ENCODE peak calls at places on chromosomes 1 and 21, in five cellular contexts. V, C, B, E and Y are unnamed samples. For H3K27me3, the result is how much of the 10 kb centered on the place peaks cover.

GRCh38 chr1:106268070-106268469 is 788.4 kb upstream of the PRMT6 start:
- DNase-seq in V (no peak), C (no peak), B (no peak), E (no peak), Y (no peak)

GRCh38 chr1:201457508-201457960 is 11.5 kb downstream of the PHLDA3 start:
- DNase-seq in V (no peak), C (no peak), B (no peak), E (no peak), Y (no peak)

GRCh38 chr1:111234866-111235265 is 7.4 kb downstream of the CHI3L2 start:
- DNase-seq in V (no peak), C (no peak), B (no peak), E (no peak), Y (no peak)

GRCh38 chr1:9655127-9655723 is 3.7 kb downstream of the PIK3CD start:
- DNase-seq in V (no peak), C (no peak), B (no peak), E (peak), Y (peak)

GRCh38 chr1:16440150-16440479 is 409 bp upstream of the NECAP2 start:
- DNase-seq in V (no peak), C (peak), B (no peak), E (no peak), Y (no peak)

GRCh38 chr21:46151261-46151988 is 4.0 kb downstream of the FTCD start:
- DNase-seq in V (peak), C (no peak), B (peak), E (no peak), Y (peak)

GRCh38 chr1:234907585-234908457 is 220.8 kb downstream of the TOMM20 start:
- DNase-seq in V (no peak), C (no peak), B (no peak), E (no peak), Y (no peak)

GRCh38 chr1:54460861-54461382 is 54.7 kb upstream of the SSBP3 start:
- DNase-seq in V (no peak), C (no peak), B (peak), E (no peak), Y (no peak)

GRCh38 chr1:214550339-214551051 is 907 bp downstream of the PTPN14 start:
- DNase-seq in V (no peak), C (no peak), B (no peak), E (no peak), Y (no peak)

GRCh38 chr21:45574081-45574501 is 31.9 kb upstream of the SLC19A1 start:
- DNase-seq in V (no peak), C (no peak), B (peak), E (no peak), Y (no peak)

GRCh38 chr1:180953291-180953747 is 40.6 kb downstream of the KIAA1614 start:
- DNase-seq in V (peak), C (peak), B (peak), E (no peak), Y (no peak)

GRCh38 chr1:56584910-56585528 is 5.7 kb upstream of the PLPP3 start:
- DNase-seq in V (no peak), C (no peak), B (no peak), E (no peak), Y (no peak)

GRCh38 chr1:180343931-180344406 is 113.9 kb downstream of the LHX4 start:
- DNase-seq in V (peak), C (no peak), B (no peak), E (no peak), Y (no peak)

GRCh38 chr1:163583782-163584181 is 262.0 kb downstream of the NUF2 start:
- DNase-seq in V (no peak), C (no peak), B (no peak), E (no peak), Y (no peak)

GRCh38 chr1:11617314-11617713 is 36.9 kb downstream of the FBXO2 start:
- DNase-seq in V (no peak), C (no peak), B (no peak), E (no peak), Y (no peak)

GRCh38 chr1:202320081-202320405 is 21.7 kb downstream of the UBE2T start:
- DNase-seq in V (no peak), C (no peak), B (no peak), E (no peak), Y (no peak)

GRCh38 chr1:110150330-110151174 is at the start of gene SLC6A17:
- DNase-seq in V (no peak), C (no peak), B (peak), E (no peak), Y (peak)

GRCh38 chr1:93437976-93438605 is 9.8 kb upstream of the FNBP1L start:
- DNase-seq in V (no peak), C (no peak), B (no peak), E (no peak), Y (peak)

GRCh38 chr21:41216486-41216885 is 48.5 kb downstream of the BACE2 start:
- DNase-seq in V (no peak), C (no peak), B (no peak), E (no peak), Y (no peak)

GRCh38 chr1:1062364-1063163 is 11.5 kb downstream of the RNF223 start:
- DNase-seq in V (no peak), C (no peak), B (no peak), E (no peak), Y (no peak)

GRCh38 chr21:14888202-14888601 is 176.6 kb downstream of the NRIP1 start:
- DNase-seq in V (no peak), C (no peak), B (no peak), E (no peak), Y (no peak)

GRCh38 chr1:2404142-2404889 is 8.0 kb downstream of the PEX10 start:
- DNase-seq in V (no peak), C (no peak), B (no peak), E (no peak), Y (no peak)

GRCh38 chr1:147209825-147210821 is 15.0 kb downstream of the FMO5 start:
- DNase-seq in V (no peak), C (no peak), B (no peak), E (no peak), Y (no peak)

GRCh38 chr1:29698033-29698432 is 461.7 kb downstream of the PTPRU start:
- DNase-seq in V (peak), C (no peak), B (no peak), E (no peak), Y (no peak)

GRCh38 chr1:223733898-223734852 is 21.8 kb downstream of the CAPN2 start:
- DNase-seq in V (no peak), C (no peak), B (no peak), E (no peak), Y (no peak)

GRCh38 chr1:214573386-214574358 is 22.3 kb upstream of the PTPN14 start:
- DNase-seq in V (no peak), C (peak), B (no peak), E (no peak), Y (no peak)

GRCh38 chr1:200035956-200036615 is 8.6 kb downstream of the NR5A2 start:
- DNase-seq in V (no peak), C (no peak), B (no peak), E (no peak), Y (no peak)

GRCh38 chr1:184483101-184483813 is 96.4 kb downstream of the C1orf21 start:
- DNase-seq in V (peak), C (peak), B (no peak), E (no peak), Y (no peak)

DNA sequence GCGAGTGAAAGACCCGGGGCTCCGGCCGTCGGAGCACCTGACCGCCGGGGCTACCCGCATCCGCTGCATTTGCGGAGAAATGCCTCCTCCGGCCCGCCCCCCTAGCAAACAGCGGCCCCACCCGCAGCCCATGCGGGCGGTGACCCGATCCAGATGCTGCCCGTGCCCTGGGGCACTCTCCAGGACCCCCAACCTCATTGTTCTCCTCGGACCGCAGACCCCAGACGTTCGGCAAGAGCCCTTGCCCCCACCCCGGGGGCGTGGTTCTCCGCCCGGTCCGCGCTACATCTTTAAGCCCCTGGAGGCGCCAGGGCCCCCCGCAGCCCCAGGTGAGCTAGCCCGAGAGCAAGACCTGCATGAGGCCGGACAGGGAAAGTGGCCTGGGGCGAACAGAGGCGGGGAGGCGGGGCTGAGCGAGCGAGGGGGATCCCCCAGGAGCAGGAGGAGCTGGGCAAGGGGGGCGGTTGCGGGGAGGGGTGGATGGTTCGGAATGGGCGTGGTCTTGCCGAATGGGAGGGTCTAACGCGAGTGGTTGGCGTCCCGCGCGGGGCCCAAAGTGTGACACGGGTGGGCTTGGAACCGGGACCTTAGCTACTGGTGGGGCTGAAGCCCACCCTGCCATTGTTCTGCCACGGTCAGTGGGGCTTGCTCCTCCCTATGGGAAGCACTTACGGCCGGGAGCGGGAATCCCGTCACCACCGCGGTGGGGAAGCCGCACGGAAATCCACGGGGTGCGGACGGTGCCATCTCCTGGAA is 6.3 kb upstream of the CRYBG2 start:
- DNase-seq in V (no peak), C (no peak), B (no peak), E (peak), Y (no peak)
- H3K27me3 ChIP-seq in V (half or more), C (under half), B (under half), E (under half), Y (under half)

GRCh38 chr1:22212400-22213233 is 69.7 kb upstream of the WNT4 start:
- DNase-seq in V (no peak), C (no peak), B (peak), E (no peak), Y (no peak)
- H3K27me3 ChIP-seq in V (half or more), C (under half), B (under half), E (under half), Y (under half)

GRCh38 chr1:6166221-6166620 is 13.9 kb downstream of the CHD5 start:
- DNase-seq in V (no peak), C (no peak), B (no peak), E (no peak), Y (no peak)

GRCh38 chr1:6165441-6165985 is 14.6 kb downstream of the CHD5 start:
- DNase-seq in V (no peak), C (no peak), B (no peak), E (no peak), Y (no peak)

GRCh38 chr1:6165027-6165426 is 15.1 kb downstream of the CHD5 start:
- DNase-seq in V (no peak), C (no peak), B (no peak), E (no peak), Y (no peak)

GRCh38 chr1:6167391-6168303 is 12.5 kb downstream of the CHD5 start:
- DNase-seq in V (no peak), C (no peak), B (no peak), E (no peak), Y (no peak)

GRCh38 chr1:6166655-6167390 is 13.3 kb downstream of the CHD5 start:
- DNase-seq in V (no peak), C (no peak), B (no peak), E (no peak), Y (no peak)
- H3K27me3 ChIP-seq in V (half or more), C (half or more), B (under half), E (under half), Y (under half)

GRCh38 chr1:221780175-221780574 is 38.3 kb upstream of the DUSP10 start:
- DNase-seq in V (no peak), C (no peak), B (no peak), E (no peak), Y (no peak)
- H3K27me3 ChIP-seq in V (under half), C (under half), B (under half), E (under half), Y (under half)

GRCh38 chr1:20732588-20733360 is at the start of gene SH2D5:
- DNase-seq in V (peak), C (peak), B (peak), E (peak), Y (peak)

GRCh38 chr1:20733361-20733975 is 965 bp upstream of the SH2D5 start:
- DNase-seq in V (no peak), C (peak), B (no peak), E (no peak), Y (no peak)

GRCh38 chr1:20730690-20731056 is 1.8 kb downstream of the SH2D5 start:
- DNase-seq in V (no peak), C (peak), B (peak), E (no peak), Y (no peak)

GRCh38 chr1:20731057-20731991 is 1.2 kb downstream of the SH2D5 start:
- DNase-seq in V (no peak), C (peak), B (peak), E (no peak), Y (no peak)

DNA sequence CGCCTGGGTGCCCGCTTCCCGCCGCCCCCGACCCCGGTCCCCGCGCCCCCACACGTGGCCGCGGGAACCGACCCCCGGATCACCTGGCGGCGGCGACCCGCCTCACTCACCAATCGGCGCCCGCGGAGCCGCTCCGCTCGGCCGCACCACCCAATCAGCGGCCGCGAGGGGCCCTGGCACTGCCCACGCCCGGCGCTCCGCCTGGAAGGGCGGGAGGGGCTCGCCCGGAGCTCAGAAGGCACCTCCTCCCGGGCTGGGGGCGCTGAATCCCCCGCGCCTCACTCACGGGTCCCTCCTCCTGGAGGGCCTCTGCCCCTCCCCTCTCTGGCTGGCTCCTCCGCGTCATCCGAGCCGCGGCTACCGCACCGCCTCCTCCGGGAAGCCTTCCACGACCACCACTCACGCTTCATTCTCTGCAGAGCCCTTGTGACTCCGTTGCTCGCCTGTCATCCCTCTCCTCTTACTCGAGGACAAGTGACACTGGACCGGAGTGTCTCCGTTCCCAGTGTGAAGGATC is 374 bp downstream of the SH2D5 start:
- DNase-seq in V (no peak), C (peak), B (peak), E (peak), Y (peak)
- H3K27me3 ChIP-seq in V (under half), C (under half), B (under half), E (under half), Y (under half)

DNA sequence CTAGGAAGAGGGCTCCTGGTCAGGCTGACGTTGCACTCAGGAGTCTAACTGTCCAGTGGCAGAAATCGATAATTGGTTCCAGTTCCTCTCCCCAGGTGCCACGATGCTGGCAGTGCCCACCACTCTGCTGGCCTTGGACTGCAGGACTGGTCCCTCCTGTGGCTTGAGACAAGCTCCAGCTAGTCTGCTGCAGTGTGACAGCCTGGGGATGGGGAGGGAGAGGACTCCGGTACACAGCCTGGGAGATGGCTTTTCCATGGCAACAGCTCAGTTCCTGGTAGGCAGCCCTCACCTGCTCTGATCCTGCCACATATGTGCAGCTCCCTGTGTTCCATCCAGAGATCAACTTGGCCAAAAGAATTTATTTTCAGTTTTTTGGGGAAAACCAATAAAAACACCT is 239.3 kb downstream of the KCNJ6 start:
- DNase-seq in V (no peak), C (no peak), B (no peak), E (no peak), Y (no peak)
- H3K27me3 ChIP-seq in V (under half), C (under half), B (under half), E (under half), Y (under half)

DNA sequence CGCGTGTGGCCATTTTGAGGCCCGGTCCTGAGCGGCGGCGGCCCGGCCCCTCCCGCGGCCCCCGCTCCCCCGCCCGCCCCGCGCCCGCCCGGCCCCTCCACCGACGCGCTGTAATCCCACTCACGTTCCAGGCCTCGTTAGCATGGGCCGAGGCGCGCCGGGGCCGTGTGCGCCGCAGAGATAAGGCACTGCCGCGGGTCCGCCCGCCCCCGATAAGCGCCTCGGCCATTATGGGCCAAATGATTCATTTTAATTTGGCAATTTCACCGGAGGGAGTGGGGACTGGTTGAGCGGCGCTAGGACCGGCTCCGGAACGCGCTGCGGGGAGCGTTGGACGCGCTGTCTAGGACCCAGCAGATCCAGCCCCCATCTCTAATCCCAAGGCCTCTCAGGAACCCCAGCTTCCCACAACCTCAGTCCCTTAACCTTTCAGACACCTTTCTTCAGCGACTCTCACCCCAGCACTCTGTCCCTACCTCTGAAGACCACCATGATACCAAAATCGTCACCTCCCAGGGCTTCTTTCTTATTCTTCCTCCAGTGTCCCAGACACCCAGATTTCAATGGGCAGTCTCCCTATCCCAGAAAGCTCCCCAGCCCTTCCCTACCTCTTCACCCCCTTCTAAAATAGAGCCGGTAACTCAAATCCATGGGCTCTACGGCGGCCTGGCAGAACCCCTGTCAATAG is at the start of gene TAL1:
- DNase-seq in V (peak), C (no peak), B (no peak), E (no peak), Y (no peak)
- H3K27me3 ChIP-seq in V (half or more), C (half or more), B (under half), E (under half), Y (under half)

GRCh38 chr21:38388684-38389676 is 109.3 kb downstream of the ERG start:
- DNase-seq in V (no peak), C (no peak), B (no peak), E (no peak), Y (no peak)

GRCh38 chr21:38386967-38387366 is 111.3 kb downstream of the ERG start:
- DNase-seq in V (no peak), C (no peak), B (no peak), E (no peak), Y (no peak)

GRCh38 chr21:38384675-38385074 is 113.6 kb downstream of the ERG start:
- DNase-seq in V (no peak), C (no peak), B (no peak), E (no peak), Y (no peak)

GRCh38 chr21:38389891-38390290 is 108.4 kb downstream of the ERG start:
- DNase-seq in V (no peak), C (no peak), B (no peak), E (no peak), Y (no peak)

GRCh38 chr21:38388219-38388618 is 110.1 kb downstream of the ERG start:
- DNase-seq in V (no peak), C (no peak), B (no peak), E (no peak), Y (no peak)
- H3K27me3 ChIP-seq in V (under half), C (under half), B (under half), E (under half), Y (under half)

DNA sequence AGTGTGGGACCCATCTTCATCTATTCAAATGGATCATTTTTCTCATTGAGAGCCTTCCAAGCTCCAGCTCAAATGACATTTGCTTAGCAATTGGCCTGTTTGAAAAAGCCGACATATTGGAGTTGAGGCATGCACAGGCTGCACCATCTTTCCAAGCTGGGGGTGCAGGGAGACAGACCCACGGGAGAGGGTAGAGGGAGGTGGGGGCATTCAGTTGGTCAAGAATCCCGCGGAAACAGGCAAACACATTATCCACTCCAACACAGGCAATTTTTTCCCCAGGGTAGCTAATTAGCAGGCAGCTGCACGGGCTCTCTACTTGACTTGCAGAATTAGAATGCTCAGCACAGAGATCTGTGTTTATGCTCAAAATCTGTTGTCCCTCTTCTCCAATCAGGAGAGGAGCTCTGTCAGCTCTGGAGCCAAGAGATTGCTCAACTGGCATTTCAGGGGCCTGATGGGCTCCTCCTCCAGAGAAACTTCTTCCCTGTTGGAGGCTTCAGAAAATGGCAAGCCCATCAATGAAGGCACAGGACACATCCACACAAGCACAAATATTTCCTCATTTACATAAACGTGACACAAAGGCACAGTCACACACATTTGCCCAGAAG is 267.8 kb downstream of the FOXD2 start:
- DNase-seq in V (no peak), C (no peak), B (peak), E (no peak), Y (no peak)
- H3K27me3 ChIP-seq in V (half or more), C (under half), B (under half), E (under half), Y (under half)